ENCODE peak calls at places on chromosomes 16 and 17, in eight cellular contexts. S, X, L, R, G, W, D and V are unnamed samples.

GRCh38 chr17:79742951-79743476 is 12.3 kb downstream of the ENPP7 start:
- DNase-seq in G (no peak), X (no peak), D (no peak), W (no peak), S (no peak), L (no peak), R (no peak), V (no peak)

GRCh38 chr16:28181557-28181914 is 30.2 kb downstream of the XPO6 start:
- DNase-seq in D (no peak), X (no peak), L (no peak), R (peak; percentile 84), S (no peak), W (peak; percentile 95), G (no peak), V (peak; percentile 96)

GRCh38 chr16:56332464-56333079 is 92.8 kb downstream of the AMFR start:
- DNase-seq in L (peak; percentile 63), R (no peak), G (peak; percentile 41), W (peak; percentile 74), S (no peak), D (no peak), X (no peak), V (peak; percentile 64)

GRCh38 chr17:32536736-32537646 is 50.2 kb downstream of the CDK5R1 start:
- DNase-seq in L (no peak), G (no peak), X (no peak), W (peak; percentile 78), D (no peak), R (no peak), S (no peak), V (peak; percentile 9)

GRCh38 chr16:1057252-1057932 is 15.2 kb upstream of the SSTR5 start:
- DNase-seq in R (no peak), L (peak; percentile 53), W (no peak), D (no peak), S (no peak), G (peak; percentile 83), X (no peak), V (peak; percentile 4)

GRCh38 chr17:70158180-70158579 is 11.2 kb upstream of the KCNJ2 start:
- DNase-seq in L (no peak), R (no peak), S (no peak), W (no peak), G (no peak), X (no peak), D (no peak), V (no peak)

GRCh38 chr17:79930077-79930785 is 91.0 kb upstream of the CBX4 start:
- DNase-seq in D (no peak), G (no peak), X (no peak), L (no peak), S (no peak), R (no peak), W (no peak), V (peak; percentile 17)

GRCh38 chr16:89357055-89357454 is 133.3 kb downstream of the ANKRD11 start:
- DNase-seq in X (no peak), W (no peak), D (no peak), L (no peak), R (no peak), S (no peak), G (no peak), V (no peak)

GRCh38 chr17:44213403-44214229 is 5.9 kb downstream of the UBTF start:
- DNase-seq in R (no peak), W (no peak), X (no peak), L (no peak), D (no peak), S (no peak), G (no peak), V (no peak)

GRCh38 chr17:74161501-74161850 is 42.0 kb upstream of the RPL38 start:
- DNase-seq in X (no peak), W (no peak), G (no peak), D (no peak), S (no peak), L (no peak), R (no peak), V (no peak)

GRCh38 chr16:85037721-85038120 is 10.1 kb downstream of the KIAA0513 start:
- DNase-seq in S (no peak), L (no peak), D (no peak), R (no peak), W (no peak), X (no peak), G (no peak), V (no peak)

GRCh38 chr17:57243171-57243622 is 13.1 kb upstream of the MSI2 start:
- DNase-seq in D (no peak), X (no peak), W (peak; percentile 60), L (peak; percentile 67), R (no peak), S (no peak), G (peak; percentile 81), V (peak; percentile 72)

GRCh38 chr16:12100124-12100647 is 123.7 kb downstream of the SNX29 start:
- DNase-seq in S (no peak), G (no peak), W (no peak), R (no peak), L (no peak), D (no peak), X (no peak), V (no peak)

GRCh38 chr16:56697456-56698155 is 15.3 kb downstream of the MT1X start:
- DNase-seq in W (no peak), X (no peak), L (no peak), R (no peak), G (no peak), S (no peak), D (no peak), V (no peak)

GRCh38 chr17:65564793-65565192 is 3.3 kb upstream of the AXIN2 start:
- DNase-seq in D (no peak), S (no peak), W (no peak), G (no peak), L (no peak), X (peak; percentile 56), R (no peak), V (peak; percentile 56)

GRCh38 chr17:59476413-59476812 is 89.0 kb upstream of the DHX40 start:
- DNase-seq in D (no peak), S (no peak), G (no peak), W (no peak), R (no peak), L (no peak), X (no peak), V (no peak)

GRCh38 chr17:46774108-46774737 is 44.3 kb downstream of the WNT3 start:
- DNase-seq in D (no peak), G (no peak), R (no peak), X (no peak), S (no peak), W (no peak), L (no peak), V (peak; percentile 20)

GRCh38 chr17:77460514-77461046 is 319.8 kb downstream of the SEC14L1 start:
- DNase-seq in L (no peak), D (no peak), R (no peak), S (no peak), W (no peak), X (no peak), G (no peak), V (no peak)

GRCh38 chr17:62781356-62781755 is 26.8 kb downstream of the MARCHF10 start:
- DNase-seq in R (no peak), W (peak; percentile 90), X (no peak), L (no peak), S (no peak), D (no peak), G (no peak), V (peak; percentile 46)

GRCh38 chr17:30905742-30906100 is 317 bp downstream of the TEFM start:
- DNase-seq in S (no peak), X (no peak), G (no peak), L (no peak), W (no peak), D (no peak), R (no peak), V (no peak)

GRCh38 chr17:10127819-10128375 is 70.5 kb downstream of the GAS7 start:
- DNase-seq in R (peak; percentile 84), X (peak; percentile 54), D (peak; percentile 32), G (no peak), W (peak; percentile 98), S (no peak), L (peak; percentile 84), V (peak; percentile 96)

GRCh38 chr17:5254903-5255521 is 20.4 kb upstream of the SCIMP start:
- DNase-seq in G (peak; percentile 36), R (no peak), X (peak; percentile 23), S (no peak), D (no peak), L (no peak), W (no peak), V (no peak)

GRCh38 chr17:73954981-73955380 is 248.5 kb upstream of the RPL38 start:
- DNase-seq in X (no peak), R (no peak), W (no peak), L (no peak), S (no peak), G (no peak), D (no peak), V (no peak)

DNA sequence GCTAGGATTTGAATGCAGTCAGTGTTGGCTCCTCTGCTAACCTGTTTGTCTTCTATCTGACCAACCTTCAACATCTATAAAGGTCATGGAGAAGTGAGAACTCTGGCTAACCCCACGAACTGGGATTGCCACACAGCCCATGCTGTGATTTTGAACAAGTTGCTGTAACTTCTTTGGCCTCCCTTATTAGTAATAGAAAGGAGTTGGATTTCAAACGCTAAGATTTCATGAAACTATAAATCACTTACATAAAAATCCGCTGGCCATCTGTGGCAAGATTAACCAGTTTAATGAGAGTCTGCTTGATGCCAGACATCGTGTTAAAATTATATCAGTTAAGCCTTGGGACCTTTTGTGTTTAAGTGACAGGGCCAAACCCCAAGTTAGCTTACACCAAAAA is 53.4 kb downstream of the HSD17B2 start:
- DNase-seq in G (no peak), R (no peak), X (no peak), D (no peak), W (peak; percentile 67), S (no peak), L (no peak), V (no peak)
- TF ChIP-seq CTCF in G (no peak), R (no peak), X (no peak), D (no peak), W (no peak), S (no peak), L (no peak), V (no peak)

GRCh38 chr17:8253801-8254200 is 4.7 kb downstream of the PFAS start:
- DNase-seq in L (no peak), W (no peak), R (no peak), X (no peak), G (no peak), D (no peak), S (no peak), V (peak; percentile 2)
- TF ChIP-seq CTCF in L (no peak), W (peak; percentile 33), R (peak; percentile 38), X (no peak), G (no peak), D (no peak), S (no peak), V (peak; percentile 17)

DNA sequence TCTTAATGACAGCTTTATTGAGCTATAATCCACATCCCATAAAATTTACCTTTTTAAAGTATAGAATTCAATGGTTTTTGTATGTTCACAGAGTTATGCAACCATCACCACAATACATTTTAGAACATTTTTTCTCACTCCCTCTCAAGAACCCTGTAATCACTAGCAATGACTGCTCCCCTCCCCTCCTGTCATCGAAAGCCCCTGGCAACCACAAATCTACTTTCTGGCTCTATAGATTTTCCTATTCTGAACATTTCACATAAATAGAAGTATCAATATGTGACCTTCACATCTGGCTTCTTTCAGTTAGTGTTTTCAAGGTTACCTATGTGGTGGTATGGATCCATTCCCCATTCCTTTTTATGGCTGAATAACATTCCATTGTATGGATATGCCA is 755 bp upstream of the CCR7 start:
- DNase-seq in D (no peak), W (no peak), G (peak; percentile 10), L (no peak), S (no peak), R (no peak), X (no peak), V (no peak)
- TF ChIP-seq CTCF in D (no peak), W (no peak), G (no peak), L (no peak), S (no peak), R (no peak), X (no peak), V (no peak)

GRCh38 chr17:38868968-38869646 is 751 bp upstream of the LASP1 start:
- DNase-seq in X (peak; percentile 94), G (peak; percentile 81), W (peak; percentile 87), L (peak; percentile 85), R (peak; percentile 58), D (peak; percentile 80), S (peak; percentile 45), V (peak; percentile 93)
- TF ChIP-seq CTCF in X (no peak), G (peak; percentile 25), W (peak; percentile 48), L (no peak), R (peak; percentile 38), D (no peak), S (no peak), V (peak; percentile 40)